ENCODE peak calls at places on chromosomes 12 and 14, in four cellular contexts. Y is esophagus muscularis mucosa, N is adrenal gland, B is heart left ventricle. F is an unnamed sample.

GRCh38 chr12:64746663-64747062 is 12.5 kb downstream of the GNS start:
- DNase-seq in B (no peak), N (no peak), Y (no peak), F (no peak)

GRCh38 chr14:70045715-70046535 is 142.8 kb downstream of the SLC8A3 start:
- DNase-seq in B (no peak), Y (no peak), N (peak; percentile 78), F (peak; percentile 70)

GRCh38 chr12:77239617-77240016 is 174.2 kb upstream of the E2F7 start:
- DNase-seq in N (no peak), Y (no peak), B (no peak), F (no peak)

GRCh38 chr12:1517007-1517406 is 77.4 kb downstream of the FBXL14 start:
- DNase-seq in N (no peak), Y (no peak), B (no peak), F (no peak)

GRCh38 chr12:120763250-120763649 is 37.6 kb downstream of the ACADS start:
- DNase-seq in N (no peak), B (no peak), Y (no peak), F (no peak)

GRCh38 chr12:118603610-118604361 is 227.4 kb downstream of the SUDS3 start:
- DNase-seq in B (no peak), N (no peak), Y (no peak), F (no peak)

GRCh38 chr14:24275524-24276139 is 4.2 kb upstream of the RABGGTA start:
- DNase-seq in B (no peak), Y (no peak), N (no peak), F (no peak)

GRCh38 chr12:76276499-76277151 is 71.6 kb downstream of the BBS10 start:
- DNase-seq in N (no peak), Y (no peak), B (no peak), F (no peak)

GRCh38 chr14:44609201-44609600 is 102.1 kb upstream of the FSCB start:
- DNase-seq in B (no peak), Y (no peak), N (no peak), F (no peak)

GRCh38 chr12:11758838-11759509 is 109.5 kb downstream of the ETV6 start:
- DNase-seq in N (no peak), Y (no peak), B (no peak), F (no peak)

GRCh38 chr14:57391609-57392195 is 1.3 kb downstream of the NAA30 start:
- DNase-seq in B (no peak), N (no peak), Y (no peak), F (no peak)

GRCh38 chr12:12070674-12071661 is at the start of gene BCL2L14:
- DNase-seq in N (no peak), Y (no peak), B (no peak), F (no peak)

GRCh38 chr14:106631886-106632285 is 1105.5 kb downstream of the TMEM121 start:
- DNase-seq in B (no peak), Y (peak; percentile 55), N (no peak), F (no peak)

GRCh38 chr12:46473634-46474201 is 101.1 kb upstream of the SLC38A2 start:
- DNase-seq in Y (no peak), N (peak; percentile 77), B (peak; percentile 74), F (peak; percentile 79)

GRCh38 chr12:28755027-28755426 is 394.1 kb upstream of the FAR2 start:
- DNase-seq in N (no peak), Y (no peak), B (no peak), F (no peak)

GRCh38 chr12:28750946-28751714 is 397.9 kb upstream of the FAR2 start:
- DNase-seq in B (no peak), N (no peak), Y (no peak), F (no peak)
- H3K27ac ChIP-seq in B (no peak overlapping the region), N (no peak overlapping the region), Y (no peak overlapping the region), F (no peak overlapping the region)

GRCh38 chr12:131770120-131770519 is 58.1 kb upstream of the MMP17 start:
- DNase-seq in N (no peak), B (no peak), Y (no peak), F (no peak)

GRCh38 chr12:131761638-131762037 is 50.7 kb downstream of the SFSWAP start:
- DNase-seq in Y (no peak), B (no peak), N (no peak), F (no peak)

GRCh38 chr12:131764738-131765137 is 53.8 kb downstream of the SFSWAP start:
- DNase-seq in Y (no peak), N (no peak), B (no peak), F (no peak)

GRCh38 chr12:131766382-131767107 is 55.7 kb downstream of the SFSWAP start:
- DNase-seq in Y (no peak), N (no peak), B (no peak), F (no peak)

GRCh38 chr12:131765961-131766360 is 55.1 kb downstream of the SFSWAP start:
- DNase-seq in N (no peak), B (no peak), Y (no peak), F (no peak)
- H3K27ac ChIP-seq in N (no peak overlapping the region), B (no peak overlapping the region), Y (no peak overlapping the region), F (no peak overlapping the region)

GRCh38 chr14:90697577-90698206 is 118.5 kb downstream of the TTC7B start:
- DNase-seq in N (peak; percentile 83), B (peak; percentile 88), Y (peak; percentile 96), F (peak; percentile 92)

GRCh38 chr14:90697146-90697545 is 119.1 kb downstream of the TTC7B start:
- DNase-seq in N (no peak), Y (no peak), B (no peak), F (no peak)

GRCh38 chr14:90698379-90698869 is 117.8 kb downstream of the TTC7B start:
- DNase-seq in B (peak; percentile 77), N (peak; percentile 43), Y (no peak), F (peak; percentile 90)

GRCh38 chr14:90700928-90701776 is 115.1 kb downstream of the TTC7B start:
- DNase-seq in Y (no peak), B (no peak), N (no peak), F (no peak)

GRCh38 chr14:90699016-90699415 is 117.2 kb downstream of the TTC7B start:
- DNase-seq in N (no peak), B (no peak), Y (no peak), F (no peak)
- H3K27ac ChIP-seq in N (no peak overlapping the region), B (peak overlapping the region; percentile 75), Y (peak overlapping the region; percentile 86), F (peak overlapping the region; percentile 84)

GRCh38 chr14:93674343-93674742 is 113.9 kb downstream of the PRIMA1 start:
- DNase-seq in B (no peak), Y (no peak), N (no peak), F (no peak)

GRCh38 chr14:93675651-93676050 is 112.6 kb downstream of the PRIMA1 start:
- DNase-seq in B (no peak), N (no peak), Y (no peak), F (no peak)

GRCh38 chr14:93682459-93682858 is 105.8 kb downstream of the PRIMA1 start:
- DNase-seq in N (no peak), B (no peak), Y (no peak), F (no peak)

DNA sequence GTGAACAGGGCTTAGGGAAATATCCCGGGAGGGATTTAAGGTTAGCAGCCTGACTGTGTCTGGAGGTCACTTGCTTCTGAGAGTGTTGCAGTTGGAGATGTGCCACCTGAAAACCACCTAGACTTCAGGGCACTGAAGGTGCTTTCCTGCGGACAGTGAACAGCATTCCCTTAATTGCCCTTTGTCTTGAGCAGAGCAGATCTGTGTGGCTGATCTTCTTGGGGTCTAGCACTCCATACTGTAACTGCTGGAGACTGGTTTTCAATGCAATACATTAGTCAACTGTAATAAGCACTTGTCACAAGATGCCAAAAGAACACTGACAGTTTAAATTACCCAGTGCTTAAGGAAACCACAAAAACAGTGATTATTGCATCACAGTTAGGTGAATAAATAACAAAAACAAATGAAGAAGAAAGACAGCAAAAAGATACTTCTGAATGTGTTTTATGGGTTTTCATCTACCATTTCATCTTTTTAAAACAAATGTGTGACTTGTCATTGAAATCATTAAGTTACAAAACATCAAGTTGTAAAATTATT is 111.8 kb downstream of the PRIMA1 start:
- DNase-seq in N (no peak), B (no peak), Y (no peak), F (no peak)
- H3K27ac ChIP-seq in N (no peak overlapping the region), B (no peak overlapping the region), Y (no peak overlapping the region), F (no peak overlapping the region)

DNA sequence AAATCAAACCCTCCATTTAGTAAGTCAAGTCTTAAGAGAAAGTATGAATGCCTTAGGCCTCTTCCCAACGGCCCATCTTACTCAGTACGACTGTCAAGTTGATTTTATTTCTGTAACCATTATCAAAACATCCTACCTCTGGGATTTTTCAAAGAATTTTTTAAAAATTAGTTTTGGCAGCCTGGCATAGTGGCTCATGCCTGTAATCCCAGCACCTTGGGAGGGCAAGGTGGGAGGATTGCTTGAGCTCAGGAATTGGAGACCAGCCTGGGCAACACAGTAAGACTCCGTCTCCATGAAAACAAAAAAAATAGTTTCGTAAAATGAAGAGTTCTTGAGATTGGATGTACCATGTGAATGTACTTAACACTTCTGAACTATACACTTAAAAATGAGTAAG is 4.1 kb downstream of the FGD6 start:
- DNase-seq in N (no peak), Y (no peak), B (no peak), F (no peak)
- H3K27ac ChIP-seq in N (no peak overlapping the region), Y (no peak overlapping the region), B (no peak overlapping the region), F (no peak overlapping the region)

GRCh38 chr12:48865141-48865440 is 579 bp downstream of the RND1 start:
- DNase-seq in Y (no peak), B (no peak), N (no peak), F (no peak)
- H3K27ac ChIP-seq in Y (peak overlapping the region; percentile 33), B (no peak overlapping the region), N (no peak overlapping the region), F (no peak overlapping the region)

GRCh38 chr14:22537436-22538310 is 51.4 kb downstream of the DAD1 start:
- DNase-seq in N (no peak), Y (no peak), B (no peak), F (no peak)

GRCh38 chr14:22534547-22534946 is 54.5 kb downstream of the DAD1 start:
- DNase-seq in N (no peak), B (no peak), Y (no peak), F (no peak)

GRCh38 chr14:22535126-22535525 is 53.9 kb downstream of the DAD1 start:
- DNase-seq in N (no peak), B (no peak), Y (no peak), F (no peak)

GRCh38 chr14:22536853-22537338 is 52.1 kb downstream of the DAD1 start:
- DNase-seq in N (peak; percentile 82), B (no peak), Y (no peak), F (peak; percentile 62)

DNA sequence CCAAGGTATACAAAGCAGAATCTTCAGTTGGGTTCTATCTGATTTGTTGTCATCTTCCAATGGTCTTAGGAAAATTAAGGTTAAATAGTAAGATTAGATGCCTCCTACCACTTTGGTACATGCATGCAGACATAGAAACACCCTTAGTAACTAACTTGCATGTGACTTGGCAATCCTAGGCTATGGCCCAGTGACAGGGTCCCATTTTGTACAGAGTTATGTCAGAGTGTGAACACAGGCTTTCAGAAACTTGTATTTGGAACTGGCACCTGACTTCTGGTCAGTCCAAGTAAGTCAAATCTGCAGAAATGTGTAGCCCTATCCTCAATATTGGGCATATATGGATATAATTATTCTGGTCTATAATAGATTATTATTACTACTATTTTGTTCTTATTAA is 53.1 kb downstream of the DAD1 start:
- DNase-seq in B (no peak), N (no peak), Y (no peak), F (no peak)
- H3K27ac ChIP-seq in B (no peak overlapping the region), N (no peak overlapping the region), Y (no peak overlapping the region), F (no peak overlapping the region)

F was measured in right cardiac atrium.